ENCODE peak calls at places on chromosomes 4 and X, in six cellular contexts. X is ovary, D is nucleus accumbens, E is lower lobe of right lung, I is lung microvascular endothelial cell, L is NCI-H1048. K is an unnamed sample.

GRCh38 chrX:130330146-130330545 is 9.6 kb upstream of the SLC25A14 start:
- DNase-seq in X (no peak), D (no peak), E (no peak), I (no peak), L (no peak), K (no peak)

GRCh38 chr4:17476811-17477210 is 35.1 kb downstream of the QDPR start:
- DNase-seq in X (no peak), D (no peak), E (no peak), I (no peak), L (no peak), K (no peak)

GRCh38 chr4:96483308-96484030 is 643.6 kb downstream of the PDHA2 start:
- DNase-seq in X (no peak), D (no peak), E (no peak), I (no peak), L (no peak), K (no peak)

GRCh38 chrX:136475236-136475635 is 12.5 kb upstream of the BRS3 start:
- DNase-seq in X (no peak), D (no peak), E (no peak), I (no peak), L (no peak), K (no peak)

GRCh38 chr4:63105839-63106238 is 1303.4 kb downstream of the TECRL start:
- DNase-seq in X (no peak), D (no peak), E (no peak), I (no peak), L (no peak), K (no peak)

GRCh38 chr4:5399790-5400421 is 308.5 kb downstream of the EVC2 start:
- DNase-seq in X (no peak), D (no peak), E (no peak), I (peak), L (no peak), K (no peak)

GRCh38 chrX:12894074-12894691 is 12.2 kb upstream of the TLR8 start:
- DNase-seq in X (peak), D (peak), E (peak), I (peak), L (no peak), K (peak)

GRCh38 chr4:158521490-158522111 is at the start of gene RXFP1:
- DNase-seq in X (no peak), D (no peak), E (no peak), I (peak), L (no peak), K (no peak)

GRCh38 chr4:125316781-125317525 is 2.2 kb downstream of the FAT4 start:
- DNase-seq in X (peak), D (no peak), E (peak), I (peak), L (no peak), K (peak)

GRCh38 chr4:61277785-61278184 is 77.7 kb downstream of the ADGRL3 start:
- DNase-seq in X (no peak), D (no peak), E (no peak), I (no peak), L (no peak), K (no peak)

GRCh38 chrX:95427389-95427788 is 1257.3 kb upstream of the DIAPH2 start:
- DNase-seq in X (no peak), D (no peak), E (no peak), I (no peak), L (no peak), K (no peak)

GRCh38 chrX:154334496-154334895 is 38.9 kb downstream of the TKTL1 start:
- DNase-seq in X (no peak), D (no peak), E (no peak), I (peak), L (no peak), K (no peak)

GRCh38 chrX:107571296-107571998 is 56.9 kb upstream of the PRPS1 start:
- DNase-seq in X (no peak), D (no peak), E (no peak), I (peak), L (no peak), K (no peak)

GRCh38 chrX:11589573-11590110 is 76.1 kb downstream of the ARHGAP6 start:
- DNase-seq in X (no peak), D (no peak), E (no peak), I (no peak), L (no peak), K (no peak)

GRCh38 chr4:149911995-149912394 is 96.4 kb upstream of the IQCM start:
- DNase-seq in X (no peak), D (no peak), E (no peak), I (no peak), L (no peak), K (no peak)

GRCh38 chr4:103915224-103915869 is 195.6 kb upstream of the TACR3 start:
- DNase-seq in X (no peak), D (no peak), E (no peak), I (peak), L (peak), K (no peak)

GRCh38 chrX:41607264-41607832 is 81.4 kb upstream of the GPR34 start:
- DNase-seq in X (no peak), D (no peak), E (no peak), I (no peak), L (no peak), K (no peak)

K was measured in heart left ventricle.